ENCODE peak calls at places on chromosomes 6 and 20, in ten cellular contexts. W is adrenal gland, K is MM.1S, M is cardiac muscle cell, F is fibroblast of lung, P is neural crest cell, Y is glutamatergic neuron, R is psoas muscle, Z is astrocyte of the spinal cord, T is fibroblast of pulmonary artery. L is an unnamed sample.

GRCh38 chr6:156378853-156379252 is 398.3 kb upstream of the ARID1B start:
- DNase-seq in W (no peak), K (no peak), M (no peak), F (no peak), P (no peak), Y (no peak), R (no peak), Z (no peak), T (no peak), L (no peak)

GRCh38 chr6:14732845-14733757 is 512.8 kb upstream of the JARID2 start:
- DNase-seq in W (peak), K (no peak), M (no peak), F (peak), P (no peak), Y (no peak), R (no peak), Z (peak), T (peak), L (no peak)

GRCh38 chr6:112320561-112321300 is 26.4 kb upstream of the RFPL4B start:
- DNase-seq in W (no peak), K (no peak), M (no peak), F (no peak), P (no peak), Y (no peak), R (no peak), Z (no peak), T (no peak), L (no peak)

GRCh38 chr20:58021481-58021880 is 207.0 kb downstream of the ANKRD60 start:
- DNase-seq in W (no peak), K (peak), M (no peak), F (no peak), P (no peak), Y (peak), R (peak), Z (no peak), T (no peak), L (no peak)

GRCh38 chr6:114747995-114748625 is 405.3 kb upstream of the HS3ST5 start:
- DNase-seq in W (peak), K (peak), M (peak), F (peak), P (peak), Y (peak), R (no peak), Z (peak), T (peak), L (peak)

GRCh38 chr6:136338486-136338885 is 48.8 kb upstream of the BCLAF1 start:
- DNase-seq in W (no peak), K (no peak), M (no peak), F (no peak), P (no peak), Y (no peak), R (no peak), Z (no peak), T (no peak), L (no peak)

GRCh38 chr6:108651781-108652227 is 91.1 kb downstream of the FOXO3 start:
- DNase-seq in W (no peak), K (no peak), M (no peak), F (peak), P (no peak), Y (no peak), R (peak), Z (peak), T (peak), L (no peak)

GRCh38 chr20:36002855-36003254 is 34.5 kb downstream of the CNBD2 start:
- DNase-seq in W (no peak), K (no peak), M (no peak), F (no peak), P (no peak), Y (no peak), R (no peak), Z (no peak), T (no peak), L (no peak)

GRCh38 chr20:1902188-1902587 is 7.0 kb downstream of the SIRPA start:
- DNase-seq in W (no peak), K (no peak), M (no peak), F (no peak), P (no peak), Y (no peak), R (no peak), Z (no peak), T (no peak), L (no peak)

GRCh38 chr20:1898496-1899168 is 3.4 kb downstream of the SIRPA start:
- DNase-seq in W (no peak), K (no peak), M (no peak), F (no peak), P (no peak), Y (no peak), R (no peak), Z (no peak), T (no peak), L (no peak)

GRCh38 chr20:1901704-1902103 is 6.5 kb downstream of the SIRPA start:
- DNase-seq in W (no peak), K (no peak), M (no peak), F (no peak), P (no peak), Y (no peak), R (no peak), Z (no peak), T (no peak), L (no peak)

GRCh38 chr20:1899169-1899525 is 3.9 kb downstream of the SIRPA start:
- DNase-seq in W (no peak), K (no peak), M (no peak), F (no peak), P (no peak), Y (no peak), R (no peak), Z (no peak), T (no peak), L (no peak)

DNA sequence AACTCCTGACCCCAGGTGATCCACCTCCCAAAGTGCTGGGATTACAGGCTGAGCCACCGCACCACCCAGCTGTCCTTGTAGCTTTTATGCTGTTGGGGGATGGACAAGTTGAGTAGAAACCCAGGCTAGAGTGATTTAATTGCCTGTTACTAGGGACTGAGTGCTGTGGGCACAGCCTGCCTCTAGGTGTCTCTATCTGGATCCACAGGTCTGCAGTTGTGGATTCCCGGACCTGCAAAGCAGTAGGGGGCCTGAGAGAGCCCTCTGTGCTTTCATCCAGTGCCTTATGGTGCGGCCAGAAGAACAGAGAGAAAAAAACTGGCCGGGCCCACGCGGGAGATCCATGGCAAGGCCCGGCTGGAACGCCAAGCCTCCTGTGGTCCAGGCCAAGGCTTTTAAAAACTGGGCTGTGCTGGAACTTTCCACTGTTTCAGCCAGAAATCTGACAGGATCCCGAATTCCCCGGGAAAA is 5.1 kb downstream of the SIRPA start:
- DNase-seq in W (peak), K (peak), M (peak), F (peak), P (peak), Y (peak), R (peak), Z (peak), T (peak), L (no peak)
- TF ChIP-seq CTCF in W (peak), K (peak), M (peak), F (peak), P (peak), Y (peak), R (peak), Z (peak), T (peak), L (peak)

DNA sequence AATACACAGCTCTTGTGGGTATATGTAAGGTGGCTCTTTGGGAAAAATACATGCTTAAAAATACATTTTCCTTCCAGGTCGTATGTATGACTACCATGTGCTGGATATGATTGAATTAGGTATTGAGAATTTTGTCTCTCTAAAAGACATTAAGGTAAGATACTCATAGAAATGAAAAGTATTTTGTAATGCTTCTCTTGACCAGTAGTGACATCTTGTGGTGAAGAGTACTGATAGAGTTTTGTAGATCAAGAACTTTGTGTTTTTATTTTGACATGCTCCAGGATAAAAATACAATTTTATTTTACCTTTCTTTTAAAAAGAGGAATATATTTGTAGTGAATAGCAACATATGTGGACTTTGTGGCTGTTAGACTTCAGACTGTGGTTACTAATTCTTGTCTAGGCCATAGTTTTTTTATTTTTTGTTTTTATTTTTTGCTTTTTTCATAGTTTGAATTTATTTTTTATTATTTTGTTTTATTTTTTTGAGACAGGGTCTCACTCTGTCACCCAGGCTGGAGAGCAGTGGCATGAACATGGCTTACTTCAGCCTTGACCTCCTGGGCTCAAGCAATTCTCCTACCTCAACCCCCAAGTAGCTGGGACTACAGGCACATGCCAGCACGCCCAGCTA is 17.9 kb downstream of the RPF2 start:
- DNase-seq in W (no peak), K (no peak), M (peak), F (peak), P (no peak), Y (no peak), R (no peak), Z (peak), T (peak), L (no peak)
- TF ChIP-seq CTCF in W (peak), K (peak), M (peak), F (peak), P (peak), Y (peak), R (peak), Z (peak), T (peak), L (peak)

DNA sequence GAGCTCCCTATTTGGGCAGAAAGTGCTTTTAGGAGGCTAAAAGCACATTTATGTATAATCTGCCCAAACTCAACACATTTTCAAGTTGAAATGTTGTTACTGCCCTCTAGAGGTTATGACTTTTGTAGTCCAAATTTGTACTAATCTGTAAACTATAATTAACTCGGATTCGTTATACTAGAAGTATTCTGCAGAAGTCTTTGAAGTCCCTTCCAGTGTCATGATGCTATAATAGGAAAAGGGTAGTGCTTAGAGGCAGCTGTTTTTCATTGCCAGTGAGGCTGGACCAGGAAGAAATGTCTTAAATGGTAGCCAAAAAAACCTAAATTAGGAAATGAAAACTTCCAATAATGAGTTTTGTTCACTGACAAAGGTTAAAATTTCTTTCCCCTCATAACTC is 44.8 kb upstream of the EMILIN3 start:
- DNase-seq in W (no peak), K (peak), M (no peak), F (peak), P (no peak), Y (no peak), R (no peak), Z (peak), T (peak), L (no peak)
- TF ChIP-seq CTCF in W (peak), K (peak), M (peak), F (peak), P (peak), Y (peak), R (peak), Z (peak), T (peak), L (peak)

DNA sequence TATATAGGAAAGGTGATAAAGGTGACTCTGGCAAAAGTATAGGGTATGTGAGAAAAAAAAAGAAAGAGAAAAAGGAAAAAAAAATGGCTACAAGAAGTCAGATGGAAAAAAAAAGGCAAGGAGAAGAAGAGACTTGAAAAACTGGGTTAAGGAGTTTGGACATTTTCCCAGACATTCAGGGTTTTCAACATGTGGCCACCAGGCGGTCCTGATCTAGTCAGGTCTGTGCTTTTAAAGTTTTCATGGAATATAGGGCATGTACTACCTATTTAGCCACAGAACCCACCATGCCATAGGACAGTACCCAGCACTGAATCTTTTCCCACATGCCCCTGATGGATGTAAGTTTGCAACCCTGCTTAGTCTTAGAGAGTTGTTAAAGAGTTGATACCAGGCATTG is 433.7 kb downstream of the MAFB start:
- DNase-seq in W (no peak), K (no peak), M (no peak), F (peak), P (no peak), Y (no peak), R (no peak), Z (peak), T (no peak), L (no peak)
- TF ChIP-seq CTCF in W (peak), K (no peak), M (peak), F (peak), P (peak), Y (no peak), R (no peak), Z (no peak), T (no peak), L (no peak)

GRCh38 chr6:3068329-3069223 is at the start of gene RIPK1:
- DNase-seq in W (peak), K (peak), M (peak), F (peak), P (peak), Y (peak), R (peak), Z (peak), T (peak), L (peak)
- TF ChIP-seq CTCF in W (peak), K (peak), M (peak), F (peak), P (peak), Y (peak), R (peak), Z (peak), T (peak), L (peak)